ENCODE peak calls at places on chromosomes 4 and X, in six cellular contexts. D, F, G, C, O and H are unnamed samples.

GRCh38 chr4:172985552-172985951 is 183.1 kb upstream of the GALNT7 start:
- DNase-seq in D (peak), F (no peak), G (no peak), C (no peak), O (no peak), H (no peak)

GRCh38 chr4:142485452-142485851 is 360.6 kb downstream of the INPP4B start:
- DNase-seq in D (no peak), F (no peak), G (no peak), C (no peak), O (no peak), H (no peak)

GRCh38 chr4:8594097-8595038 is 1.8 kb downstream of the CPZ start:
- DNase-seq in D (peak), F (peak), G (no peak), C (peak), O (peak), H (no peak)

GRCh38 chr4:144894525-144894924 is 203.5 kb downstream of the ANAPC10 start:
- DNase-seq in D (peak), F (peak), G (no peak), C (peak), O (no peak), H (no peak)

GRCh38 chr4:53801373-53801772 is 210.1 kb upstream of the LNX1 start:
- DNase-seq in D (no peak), F (no peak), G (no peak), C (no peak), O (no peak), H (no peak)

GRCh38 chr4:106816501-106816900 is 219.6 kb downstream of the DKK2 start:
- DNase-seq in D (no peak), F (no peak), G (no peak), C (no peak), O (no peak), H (no peak)

GRCh38 chr4:57184378-57185031 is 74.3 kb upstream of the IGFBP7 start:
- DNase-seq in D (peak), F (no peak), G (no peak), C (no peak), O (no peak), H (no peak)

GRCh38 chrX:13220916-13221315 is 98.9 kb downstream of the ATXN3L start:
- DNase-seq in D (peak), F (peak), G (no peak), C (no peak), O (no peak), H (no peak)

GRCh38 chr4:39259571-39260330 is 77.4 kb downstream of the WDR19 start:
- DNase-seq in D (peak), F (no peak), G (no peak), C (no peak), O (no peak), H (no peak)